ENCODE peak calls at places on chromosomes 4 and X, in four cellular contexts. I is K562, D is HEK293T, E is HepG2. Q is an unnamed sample.
A peak's percentile ranks its signal among the peaks of the same experiment; 100 is the strongest.

GRCh38 chrX:149916745-149917392 is 12.5 kb upstream of the HSFX4 start:
- DNase-seq in E (no peak), I (no peak), D (no peak), Q (no peak)

GRCh38 chr4:77072195-77072753 is 3.5 kb downstream of the CCNI start:
- DNase-seq in E (peak; percentile 2), D (no peak), I (no peak), Q (no peak)

GRCh38 chr4:75555294-75556164 is at the start of gene ODAPH:
- DNase-seq in I (peak; percentile 16), E (no peak), D (peak; percentile 16), Q (no peak)

GRCh38 chrX:34875204-34875603 is 67.4 kb upstream of the FAM47B start:
- DNase-seq in I (no peak), E (no peak), D (no peak), Q (no peak)

GRCh38 chr4:143184217-143184502 is 557 bp upstream of the USP38 start:
- DNase-seq in E (no peak), D (no peak), I (peak; percentile 14), Q (no peak)

GRCh38 chr4:76733380-76733779 is 164.6 kb downstream of the SOWAHB start:
- DNase-seq in I (no peak), D (no peak), E (no peak), Q (peak; percentile 68)

GRCh38 chrX:109707322-109707721 is 25.7 kb downstream of the ACSL4 start:
- DNase-seq in E (no peak), D (no peak), I (no peak), Q (no peak)

GRCh38 chr4:73599182-73599581 is 21.1 kb downstream of the RASSF6 start:
- DNase-seq in I (peak; percentile 30), E (peak; percentile 95), D (no peak), Q (peak; percentile 40)

GRCh38 chr4:3520796-3521600 is 11.2 kb downstream of the LRPAP1 start:
- DNase-seq in E (no peak), I (no peak), D (no peak), Q (peak; percentile 7)

GRCh38 chr4:123469696-123470095 is 73.1 kb downstream of the SPRY1 start:
- DNase-seq in D (no peak), E (no peak), I (no peak), Q (no peak)

GRCh38 chr4:158824425-158825274 is 55.8 kb downstream of the FNIP2 start:
- DNase-seq in I (no peak), E (no peak), D (peak; percentile 21), Q (no peak)

GRCh38 chrX:40262641-40263560 is 165.1 kb upstream of the BCOR start:
- DNase-seq in E (peak; percentile 8), D (no peak), I (no peak), Q (no peak)

GRCh38 chr4:3262208-3263052 is 13.5 kb downstream of the MSANTD1 start:
- DNase-seq in D (no peak), I (no peak), E (no peak), Q (peak; percentile 8)

GRCh38 chrX:153775293-153775595 is 5.6 kb upstream of the SRPK3 start:
- DNase-seq in I (no peak), E (no peak), D (no peak), Q (no peak)

GRCh38 chrX:143635915-143636314 is at the start of gene SLITRK4:
- DNase-seq in E (no peak), D (no peak), I (no peak), Q (no peak)

GRCh38 chr4:153794001-153794400 is 5.1 kb upstream of the SFRP2 start:
- DNase-seq in I (no peak), E (no peak), D (peak; percentile 34), Q (no peak)

GRCh38 chr4:38323141-38323634 is 340.8 kb upstream of the KLF3 start:
- DNase-seq in E (no peak), D (no peak), I (no peak), Q (no peak)

GRCh38 chrX:154123241-154124219 is 20.5 kb upstream of the OPN1LW start:
- DNase-seq in D (no peak), I (peak; percentile 82), E (peak; percentile 24), Q (no peak)

GRCh38 chr4:3401436-3402171 is 40.2 kb upstream of the HGFAC start:
- DNase-seq in I (no peak), E (no peak), D (no peak), Q (no peak)

DNA sequence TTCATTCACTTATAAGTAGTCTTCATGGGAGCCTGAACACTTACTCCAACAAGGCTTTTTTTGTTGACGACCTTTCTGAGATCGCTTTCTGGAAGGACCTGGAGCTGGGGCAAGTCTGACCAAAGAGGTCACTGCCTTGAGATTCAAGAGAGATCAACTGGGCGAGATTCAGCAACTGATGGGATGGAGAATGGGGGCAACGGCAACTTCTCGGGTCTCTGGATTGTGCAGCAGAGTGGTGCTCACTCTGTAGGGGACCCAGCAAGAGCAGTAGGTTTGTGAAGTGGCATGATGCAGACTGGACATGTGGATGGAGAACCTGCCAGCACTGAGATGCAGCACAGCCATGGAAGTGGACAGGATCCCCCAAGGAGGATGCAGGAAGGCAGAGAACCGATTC is 288.1 kb downstream of the EVC2 start:
- DNase-seq in I (no peak), D (no peak), E (no peak), Q (no peak)
- TF ChIP-seq ELF4 in I (no peak), D (no peak), E (no peak), Q (no peak)

DNA sequence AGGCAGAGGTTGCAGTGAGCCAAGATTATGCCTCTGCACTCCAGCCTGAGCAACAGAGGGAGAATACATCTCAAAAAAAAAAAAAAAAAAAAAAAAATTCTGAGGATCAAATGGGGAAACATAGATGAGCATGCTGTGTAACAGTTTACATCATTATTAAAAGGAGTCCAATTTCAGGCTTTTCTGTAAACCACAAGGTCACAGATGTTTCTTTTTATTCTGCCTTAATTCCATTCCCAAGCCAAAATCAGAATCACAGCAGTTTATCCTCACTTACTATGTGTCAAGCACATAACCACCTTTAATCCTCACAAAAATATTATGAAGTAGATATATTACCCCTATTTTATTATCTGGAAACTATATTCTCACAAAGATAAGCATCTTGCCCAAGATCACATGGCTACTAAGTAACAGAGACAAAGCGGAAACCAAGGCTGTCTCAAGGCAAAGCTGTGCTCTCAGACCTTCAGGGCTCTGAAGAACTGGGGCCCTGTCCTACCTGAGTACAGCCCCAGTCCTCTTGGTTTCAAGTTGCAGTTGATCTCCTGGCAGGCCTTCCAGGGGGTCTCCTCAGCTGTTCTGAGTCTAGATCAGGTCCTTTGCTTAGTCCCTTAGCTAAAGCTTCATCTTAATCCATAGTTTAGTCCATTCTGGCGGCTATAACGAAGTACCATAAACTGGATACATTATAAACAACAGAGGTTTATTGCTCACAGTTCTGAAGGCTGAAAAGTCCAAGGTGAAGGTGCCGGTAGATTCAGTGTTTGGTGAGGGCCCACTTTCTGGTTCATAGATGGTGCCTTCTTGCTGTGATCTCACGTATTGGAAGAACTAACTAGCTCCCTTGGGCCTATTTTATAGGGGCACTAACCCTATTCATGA is 141.3 kb downstream of the PALLD start:
- DNase-seq in D (no peak), E (no peak), I (no peak), Q (no peak)
- TF ChIP-seq ELF4 in D (no peak), E (no peak), I (no peak), Q (no peak)

DNA sequence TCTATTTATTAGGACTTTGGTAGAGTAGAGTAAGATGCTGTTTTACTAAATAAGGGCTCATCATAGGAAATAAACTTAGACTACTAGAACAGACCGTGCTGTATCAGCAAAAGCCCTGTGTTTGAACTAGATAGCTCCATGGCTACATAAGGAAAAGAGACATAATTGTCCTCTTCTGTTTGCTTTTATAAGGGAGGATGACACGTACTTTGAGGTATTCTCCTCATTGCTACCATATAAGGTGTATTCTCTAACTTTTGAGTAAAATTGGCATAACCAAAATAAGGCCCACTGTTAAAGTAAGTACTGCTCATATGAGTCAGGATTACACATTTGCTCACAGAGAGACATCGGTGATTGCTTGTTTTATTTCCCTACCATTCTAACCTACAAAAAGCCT is 64.3 kb downstream of the PDLIM5 start:
- DNase-seq in I (no peak), D (no peak), E (peak; percentile 76), Q (no peak)
- TF ChIP-seq ELF4 in I (no peak), D (no peak), E (no peak), Q (no peak)

GRCh38 chr4:183017962-183018361 is 81.1 kb upstream of the WWC2 start:
- DNase-seq in D (no peak), I (no peak), E (no peak), Q (no peak)
- TF ChIP-seq ELF4 in D (no peak), I (no peak), E (no peak), Q (no peak)

DNA sequence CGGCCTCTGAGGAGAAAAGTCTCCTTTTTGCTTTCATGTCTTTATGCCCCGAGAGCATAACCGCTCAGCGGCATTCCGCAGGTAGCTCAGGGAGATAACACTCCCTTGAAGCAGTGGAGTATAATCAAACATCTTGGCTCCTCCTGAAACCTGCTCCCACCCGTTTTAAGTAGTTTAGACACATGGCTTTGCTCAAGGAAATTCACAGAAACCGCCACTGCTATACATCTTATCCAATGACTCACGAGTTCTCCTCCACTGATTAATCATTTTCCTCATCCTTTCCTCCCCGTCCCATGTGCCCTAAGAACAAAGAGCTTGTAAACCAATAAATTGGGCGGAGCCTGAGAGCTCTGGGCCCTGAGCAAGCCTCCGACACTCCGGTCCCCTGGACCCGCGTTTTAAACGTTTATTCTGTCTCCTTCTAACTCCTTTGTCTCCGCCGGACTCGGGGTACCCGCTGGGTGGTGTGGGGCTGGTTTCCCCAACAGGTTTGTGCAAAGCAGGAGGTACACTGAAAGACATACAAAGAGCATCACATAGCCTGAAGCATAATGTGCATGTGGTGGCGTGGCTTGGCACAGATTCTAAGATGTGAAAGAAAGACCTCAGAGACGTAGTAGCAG is 401.2 kb downstream of the TLL1 start:
- DNase-seq in E (no peak), D (no peak), I (no peak), Q (no peak)
- TF ChIP-seq ELF4 in E (no peak), D (no peak), I (no peak), Q (no peak)

DNA sequence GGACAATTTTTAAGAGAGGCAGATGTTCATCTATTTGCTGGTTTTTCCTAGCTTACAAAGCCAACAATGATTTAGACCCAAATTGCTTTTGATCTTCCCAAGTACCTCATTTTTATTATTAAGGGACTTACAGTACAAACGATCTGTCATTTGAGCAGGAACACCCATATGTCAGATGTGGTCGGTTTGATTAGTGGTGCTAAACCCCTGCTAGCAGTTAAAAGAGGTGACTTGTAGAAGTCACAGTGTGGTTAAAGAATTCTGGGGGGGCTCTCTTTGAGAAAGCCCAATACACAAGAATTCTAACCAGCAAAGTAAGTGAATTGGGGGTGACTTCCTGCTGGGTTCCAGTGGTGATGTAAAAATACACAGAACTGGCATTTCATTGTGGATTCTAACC is 136.3 kb downstream of the KIT start:
- DNase-seq in D (no peak), I (no peak), E (no peak), Q (no peak)
- TF ChIP-seq ELF4 in D (no peak), I (no peak), E (no peak), Q (no peak)

DNA sequence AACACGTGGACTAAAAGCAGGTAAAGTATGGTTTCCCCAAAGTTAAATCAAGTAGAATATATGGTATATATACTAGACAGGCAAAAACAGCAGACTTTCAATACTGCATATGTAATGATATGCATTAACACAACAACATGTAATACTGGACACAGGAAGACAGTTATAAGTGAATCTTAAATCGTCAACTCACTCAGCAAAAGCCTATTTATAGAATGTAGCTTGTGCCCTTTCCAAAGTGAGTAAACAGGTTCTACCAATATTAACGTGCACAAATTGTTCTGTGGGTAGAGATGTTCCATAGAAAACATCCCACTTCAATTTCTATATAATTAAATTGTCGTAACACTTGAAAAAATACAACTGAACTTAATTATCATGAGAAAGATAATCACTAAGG is 30.6 kb downstream of the FAM241A start:
- DNase-seq in I (no peak), E (no peak), D (no peak), Q (no peak)
- TF ChIP-seq ELF4 in I (no peak), E (no peak), D (no peak), Q (no peak)